ENCODE peak calls at places on chromosomes 2 and 18, in four cellular contexts. O is ovary, T is left ventricle myocardium inferior, A is mesendoderm. Y is an unnamed sample.

GRCh38 chr2:171403181-171403580 is 30.6 kb downstream of the METTL8 start:
- DNase-seq in O (no peak), T (no peak), A (no peak), Y (no peak)

GRCh38 chr2:113012436-113013335 is 7.4 kb downstream of the IL36A start:
- DNase-seq in O (no peak), T (no peak), A (no peak), Y (peak)

GRCh38 chr2:231299267-231299666 is 96.2 kb upstream of the B3GNT7 start:
- DNase-seq in O (no peak), T (no peak), A (no peak), Y (no peak)

GRCh38 chr2:166410828-166411472 is 35.2 kb upstream of the SCN9A start:
- DNase-seq in O (no peak), T (no peak), A (peak), Y (peak)

GRCh38 chr2:122748552-122749011 is 993.1 kb downstream of the TSN start:
- DNase-seq in O (no peak), T (no peak), A (peak), Y (peak)

GRCh38 chr18:434410-434809 is 66.1 kb downstream of the COLEC12 start:
- DNase-seq in O (no peak), T (no peak), A (peak), Y (no peak)

GRCh38 chr2:174688079-174688478 is 76.2 kb downstream of the CHRNA1 start:
- DNase-seq in O (no peak), T (no peak), A (no peak), Y (peak)

GRCh38 chr2:201952212-201952611 is 81.4 kb upstream of the FZD7 start:
- DNase-seq in O (no peak), T (no peak), A (no peak), Y (no peak)

GRCh38 chr2:170716851-170717598 is 1.9 kb downstream of the SP5 start:
- DNase-seq in O (peak), T (peak), A (peak), Y (peak)

GRCh38 chr2:178306351-178307073 is 112.2 kb downstream of the OSBPL6 start:
- DNase-seq in O (no peak), T (no peak), A (peak), Y (peak)

GRCh38 chr2:190318931-190319556 is 582 bp downstream of the HIBCH start:
- DNase-seq in O (peak), T (no peak), A (no peak), Y (no peak)

GRCh38 chr2:24635181-24635580 is 144.1 kb downstream of the NCOA1 start:
- DNase-seq in O (no peak), T (no peak), A (no peak), Y (no peak)

GRCh38 chr2:130864830-130865229 is 28.1 kb downstream of the ARHGEF4 start:
- DNase-seq in O (peak), T (peak), A (no peak), Y (peak)

GRCh38 chr2:61469424-61470121 is 1.3 kb downstream of the USP34 start:
- DNase-seq in O (no peak), T (no peak), A (no peak), Y (peak)

GRCh38 chr2:224242543-224242942 is 159.4 kb downstream of the FAM124B start:
- DNase-seq in O (no peak), T (no peak), A (no peak), Y (peak)

GRCh38 chr2:239691720-239692119 is 290.9 kb upstream of the HDAC4 start:
- DNase-seq in O (no peak), T (no peak), A (no peak), Y (no peak)

GRCh38 chr2:241003830-241004564 is 5.6 kb downstream of the SNED1 start:
- DNase-seq in O (no peak), T (no peak), A (no peak), Y (no peak)

GRCh38 chr2:771538-771937 is 94.3 kb upstream of the TMEM18 start:
- DNase-seq in O (no peak), T (no peak), A (no peak), Y (no peak)

GRCh38 chr2:157302492-157303099 is 23.0 kb downstream of the ERMN start:
- DNase-seq in O (no peak), T (no peak), A (peak), Y (peak)

GRCh38 chr2:88108796-88109195 is 19.1 kb downstream of the FABP1 start:
- DNase-seq in O (no peak), T (no peak), A (no peak), Y (no peak)

GRCh38 chr2:70958759-70959158 is 19.7 kb upstream of the ANKRD53 start:
- DNase-seq in O (no peak), T (no peak), A (no peak), Y (no peak)

GRCh38 chr2:133422946-133423345 is 145.3 kb downstream of the NCKAP5 start:
- DNase-seq in O (no peak), T (no peak), A (no peak), Y (peak)

GRCh38 chr2:23993736-23994269 is 16.1 kb upstream of the MFSD2B start:
- DNase-seq in O (no peak), T (no peak), A (no peak), Y (no peak)

GRCh38 chr2:215830313-215830712 is 183.0 kb downstream of the MREG start:
- DNase-seq in O (peak), T (peak), A (no peak), Y (peak)

GRCh38 chr18:34707670-34708069 is 2.4 kb upstream of the DTNA start:
- DNase-seq in O (peak), T (no peak), A (peak), Y (peak)

GRCh38 chr2:65626831-65627230 is 194.4 kb upstream of the SPRED2 start:
- DNase-seq in O (no peak), T (no peak), A (no peak), Y (no peak)

GRCh38 chr2:85132834-85133637 is at the start of gene TCF7L1:
- DNase-seq in O (peak), T (peak), A (peak), Y (peak)

GRCh38 chr2:46147626-46148368 is 149.4 kb upstream of the EPAS1 start:
- DNase-seq in O (no peak), T (no peak), A (no peak), Y (no peak)

GRCh38 chr2:39059366-39059952 is 61.4 kb downstream of the SOS1 start:
- DNase-seq in O (no peak), T (no peak), A (peak), Y (peak)

GRCh38 chr2:218228366-218229092 is 11.5 kb downstream of the ARPC2 start:
- DNase-seq in O (no peak), T (no peak), A (no peak), Y (no peak)
- H3K27ac ChIP-seq in O (peak), T (peak), A (no peak), Y (peak)

GRCh38 chr2:75518638-75519465 is 41.9 kb downstream of the EVA1A start:
- DNase-seq in O (no peak), T (no peak), A (no peak), Y (peak)
- H3K27ac ChIP-seq in O (no peak), T (no peak), A (no peak), Y (no peak)

DNA sequence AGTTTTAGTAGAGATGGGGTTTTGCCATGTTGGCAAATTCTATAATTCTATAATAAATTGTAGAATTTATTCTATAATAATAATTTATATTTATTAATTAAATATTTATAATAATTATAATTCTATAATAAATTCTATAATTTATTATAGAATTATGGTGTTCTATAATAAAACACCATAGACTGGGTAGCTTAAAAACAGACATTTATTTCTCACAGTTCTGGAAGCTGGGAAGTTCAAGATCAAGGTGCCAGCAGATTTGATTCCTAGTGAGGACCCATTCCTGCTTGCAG is 130.9 kb upstream of the PELI1 start:
- DNase-seq in O (no peak), T (no peak), A (no peak), Y (no peak)
- H3K27ac ChIP-seq in O (no peak), T (peak), A (no peak), Y (no peak)

DNA sequence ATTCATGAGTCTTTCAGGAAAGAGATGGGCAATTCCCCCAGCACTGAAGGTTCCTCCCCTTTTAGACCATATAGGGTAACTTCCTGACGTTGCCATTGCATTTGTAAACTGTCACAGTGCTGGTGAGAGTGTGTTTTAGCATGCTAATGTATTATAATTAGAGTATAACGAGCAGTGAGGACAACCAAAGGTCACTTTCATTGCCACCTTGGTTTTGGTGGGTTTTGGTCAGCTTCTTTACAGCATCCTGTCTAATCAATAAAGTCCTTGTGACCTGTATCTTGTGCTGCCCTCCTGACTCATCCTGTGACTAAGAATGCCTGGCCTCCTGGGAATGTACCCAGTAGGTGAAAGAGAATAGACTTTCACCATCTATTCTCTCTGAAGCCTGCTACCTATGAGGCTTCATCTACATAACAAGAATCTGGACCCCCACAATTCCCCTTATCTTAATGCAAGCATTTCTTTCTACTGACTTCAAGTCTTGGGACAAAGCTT is 148.7 kb downstream of the CABLES1 start:
- DNase-seq in O (no peak), T (no peak), A (peak), Y (peak)
- H3K27ac ChIP-seq in O (no peak), T (no peak), A (no peak), Y (no peak)

GRCh38 chr2:182589121-182589520 is 126.9 kb upstream of the DNAJC10 start:
- DNase-seq in O (no peak), T (no peak), A (no peak), Y (no peak)

GRCh38 chr2:182586426-182586825 is 129.6 kb upstream of the DNAJC10 start:
- DNase-seq in O (no peak), T (no peak), A (no peak), Y (no peak)

GRCh38 chr2:182587831-182588230 is 128.2 kb upstream of the DNAJC10 start:
- DNase-seq in O (no peak), T (no peak), A (peak), Y (peak)

GRCh38 chr2:182584462-182584861 is 131.6 kb upstream of the DNAJC10 start:
- DNase-seq in O (no peak), T (peak), A (no peak), Y (no peak)

DNA sequence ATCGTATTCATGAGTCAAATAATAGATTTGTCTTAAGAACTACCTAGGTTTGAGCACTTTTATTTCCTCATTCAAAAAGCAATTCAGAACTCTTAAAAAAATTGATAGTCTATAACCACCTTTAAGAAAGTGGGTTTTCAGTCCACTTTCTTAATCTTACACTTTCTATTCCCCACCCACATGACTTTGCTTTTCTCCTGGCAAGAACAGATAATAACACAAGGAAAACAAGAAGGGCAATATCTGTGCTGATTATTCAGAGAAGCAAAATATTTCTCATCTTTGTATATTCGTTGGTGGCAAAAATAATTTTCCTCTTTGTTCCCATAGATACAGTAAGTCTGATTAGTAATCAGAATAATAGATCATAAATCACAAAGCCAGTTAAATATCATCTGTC is 130.6 kb upstream of the DNAJC10 start:
- DNase-seq in O (no peak), T (no peak), A (no peak), Y (no peak)
- H3K27ac ChIP-seq in O (no peak), T (no peak), A (no peak), Y (no peak)

GRCh38 chr2:218023636-218024035 is 20.8 kb upstream of the TNS1 start:
- DNase-seq in O (peak), T (peak), A (no peak), Y (no peak)

GRCh38 chr2:218024871-218025270 is 22.1 kb upstream of the TNS1 start:
- DNase-seq in O (peak), T (peak), A (no peak), Y (no peak)

GRCh38 chr2:218026244-218026643 is 23.4 kb upstream of the TNS1 start:
- DNase-seq in O (no peak), T (no peak), A (no peak), Y (no peak)

GRCh38 chr2:218022851-218023530 is 20.2 kb upstream of the TNS1 start:
- DNase-seq in O (peak), T (peak), A (no peak), Y (no peak)

DNA sequence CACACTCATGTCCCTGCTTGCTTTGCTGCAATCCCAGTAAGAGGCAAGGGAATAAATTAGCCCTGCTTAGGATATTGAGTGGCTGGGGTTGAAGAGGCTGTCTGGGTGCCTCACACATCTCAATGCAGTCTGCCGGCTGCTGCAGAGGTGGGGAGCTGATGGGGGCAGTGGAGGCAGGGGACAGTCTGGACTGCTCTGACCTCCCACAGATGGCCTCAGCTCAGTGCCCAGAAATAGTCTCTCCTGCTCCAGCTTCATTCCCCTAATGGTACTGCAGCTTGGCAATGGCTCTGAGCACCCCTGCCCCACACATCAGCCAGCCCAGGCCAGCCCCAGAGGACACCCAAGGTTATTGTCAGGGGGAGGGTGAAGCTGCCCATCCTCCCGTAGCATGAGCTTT is 21.5 kb upstream of the TNS1 start:
- DNase-seq in O (peak), T (peak), A (no peak), Y (no peak)
- H3K27ac ChIP-seq in O (no peak), T (peak), A (no peak), Y (no peak)

GRCh38 chr2:43725711-43726246 is 48.1 kb upstream of the DYNC2LI1 start:
- DNase-seq in O (no peak), T (no peak), A (no peak), Y (no peak)
- H3K27ac ChIP-seq in O (peak), T (no peak), A (no peak), Y (no peak)

Y was measured in fibroblast of lung.